ENCODE peak calls at places on chromosomes 16 and 17, in six cellular contexts. M is foreskin keratinocyte; X is A549; Q is activated T-helper 1 cell treated with anti-CD3 and anti-CD28 coated beads, Interleukin-2, amount 50 U/mL, for 16 hours; E is mucosa of descending colon; Y is fibroblast of the aortic adventitia. K is an unnamed sample.

GRCh38 chr17:71460943-71461342 is 659.9 kb upstream of the SOX9 start:
- DNase-seq in M (no peak), X (peak), Q (no peak), E (no peak), Y (peak), K (no peak)

GRCh38 chr17:61159415-61159814 is 240.2 kb upstream of the TBX2 start:
- DNase-seq in M (no peak), X (peak), Q (no peak), E (no peak), Y (no peak), K (no peak)

GRCh38 chr17:79655672-79656290 is 44.9 kb upstream of the RBFOX3 start:
- DNase-seq in M (no peak), X (no peak), Q (no peak), E (no peak), Y (no peak), K (no peak)

GRCh38 chr17:77765292-77765691 is 193.2 kb upstream of the TNRC6C start:
- DNase-seq in M (no peak), X (no peak), Q (no peak), E (no peak), Y (no peak), K (no peak)

GRCh38 chr17:10205549-10206185 is 7.3 kb upstream of the GAS7 start:
- DNase-seq in M (peak), X (no peak), Q (no peak), E (no peak), Y (no peak), K (no peak)

GRCh38 chr16:53457670-53458069 is 23.4 kb downstream of the RBL2 start:
- DNase-seq in M (no peak), X (no peak), Q (peak), E (no peak), Y (no peak), K (no peak)

GRCh38 chr16:70258065-70258464 is 6.3 kb upstream of the EXOSC6 start:
- DNase-seq in M (no peak), X (no peak), Q (no peak), E (no peak), Y (no peak), K (no peak)

GRCh38 chr16:84585886-84586285 is 32.0 kb downstream of the COTL1 start:
- DNase-seq in M (no peak), X (peak), Q (no peak), E (peak), Y (no peak), K (no peak)

GRCh38 chr16:56298948-56299602 is 107.8 kb downstream of the GNAO1 start:
- DNase-seq in M (no peak), X (no peak), Q (no peak), E (no peak), Y (no peak), K (no peak)

GRCh38 chr16:29809850-29810698 is 1.9 kb upstream of the PRRT2 start:
- DNase-seq in M (no peak), X (no peak), Q (no peak), E (peak), Y (peak), K (no peak)

GRCh38 chr17:37608369-37609169 is 649 bp downstream of the SYNRG start:
- DNase-seq in M (no peak), X (peak), Q (no peak), E (no peak), Y (peak), K (no peak)

GRCh38 chr16:17412221-17412620 is 58.5 kb downstream of the XYLT1 start:
- DNase-seq in M (no peak), X (no peak), Q (no peak), E (no peak), Y (peak), K (no peak)

GRCh38 chr17:76822184-76822778 is 45.9 kb upstream of the MGAT5B start:
- DNase-seq in M (no peak), X (no peak), Q (no peak), E (no peak), Y (no peak), K (no peak)

GRCh38 chr16:23508589-23509440 is 1.5 kb downstream of the GGA2 start:
- DNase-seq in M (no peak), X (no peak), Q (no peak), E (no peak), Y (peak), K (no peak)

GRCh38 chr16:87580855-87581261 is 21.4 kb upstream of the JPH3 start:
- DNase-seq in M (no peak), X (peak), Q (no peak), E (no peak), Y (peak), K (no peak)

GRCh38 chr17:32161029-32161428 is 18.7 kb downstream of the RHOT1 start:
- DNase-seq in M (no peak), X (no peak), Q (no peak), E (no peak), Y (no peak), K (no peak)

GRCh38 chr17:76820039-76820438 is 48.2 kb upstream of the MGAT5B start:
- DNase-seq in M (no peak), X (no peak), Q (no peak), E (no peak), Y (no peak), K (no peak)

GRCh38 chr17:64085650-64086005 is 44.3 kb downstream of the ERN1 start:
- DNase-seq in M (no peak), X (no peak), Q (no peak), E (no peak), Y (no peak), K (no peak)

GRCh38 chr17:77737442-77738265 is 220.8 kb upstream of the TNRC6C start:
- DNase-seq in M (no peak), X (no peak), Q (no peak), E (no peak), Y (no peak), K (no peak)

GRCh38 chr16:8727084-8727590 is 52.7 kb downstream of the ABAT start:
- DNase-seq in M (no peak), X (no peak), Q (no peak), E (no peak), Y (no peak), K (no peak)

GRCh38 chr17:8041249-8041928 is 2.5 kb downstream of the ALOX15B start:
- DNase-seq in M (no peak), X (peak), Q (no peak), E (no peak), Y (peak), K (peak)